ENCODE peak calls at places on chromosomes 7 and 10, in six cellular contexts. A is GM12864, G is AG09319, M is Peyer's patch, Y is heart left ventricle, F is astrocyte of the cerebellum. J is an unnamed sample.

GRCh38 chr7:104625956-104626355 is 297.6 kb downstream of the LHFPL3 start:
- DNase-seq in Y (no peak), M (no peak), A (no peak), G (no peak), F (no peak), J (no peak)

GRCh38 chr10:98272690-98273453 is 4.9 kb upstream of the LOXL4 start:
- DNase-seq in Y (no peak), G (no peak), M (no peak), A (no peak), F (no peak), J (no peak)

GRCh38 chr10:102135956-102136526 is 3.2 kb downstream of the PPRC1 start:
- DNase-seq in G (no peak), Y (no peak), F (no peak), A (no peak), M (no peak), J (no peak)

GRCh38 chr7:71712653-71713180 is 580.8 kb downstream of the GALNT17 start:
- DNase-seq in Y (no peak), A (no peak), M (no peak), G (no peak), F (no peak), J (no peak)

GRCh38 chr7:152710134-152710404 is 34.1 kb upstream of the XRCC2 start:
- DNase-seq in G (no peak), F (no peak), M (no peak), A (no peak), Y (no peak), J (no peak)

GRCh38 chr7:129530881-129531391 is 28.6 kb downstream of the SMKR1 start:
- DNase-seq in A (peak), G (no peak), Y (no peak), M (no peak), F (no peak), J (no peak)

GRCh38 chr10:118522791-118523498 is 72.5 kb downstream of the PRLHR start:
- DNase-seq in A (no peak), G (no peak), F (peak), Y (no peak), M (no peak), J (no peak)

GRCh38 chr10:124691448-124692435 is 52.4 kb downstream of the FAM53B start:
- DNase-seq in G (no peak), M (no peak), F (no peak), A (no peak), Y (no peak), J (no peak)

GRCh38 chr7:3277604-3278572 is 23.2 kb upstream of the SDK1 start:
- DNase-seq in M (no peak), Y (no peak), G (no peak), F (no peak), A (no peak), J (no peak)

GRCh38 chr10:119090968-119091367 is 10.4 kb upstream of the EIF3A start:
- DNase-seq in Y (no peak), F (peak), M (no peak), A (no peak), G (peak), J (no peak)

GRCh38 chr10:132532784-132533560 is 4.6 kb upstream of the INPP5A start:
- DNase-seq in Y (no peak), G (no peak), F (peak), M (peak), A (no peak), J (no peak)

GRCh38 chr7:131578602-131579001 is 22.2 kb upstream of the PODXL start:
- DNase-seq in Y (no peak), M (no peak), G (no peak), A (no peak), F (no peak), J (no peak)

GRCh38 chr7:36984051-36984492 is 259.8 kb upstream of the AOAH start:
- DNase-seq in F (no peak), Y (no peak), M (no peak), A (no peak), G (no peak), J (no peak)

GRCh38 chr10:69769395-69769989 is 32.2 kb upstream of the COL13A1 start:
- DNase-seq in F (peak), G (no peak), M (no peak), A (no peak), Y (peak), J (no peak)

GRCh38 chr10:84224411-84225028 is 824 bp downstream of the LRIT2 start:
- DNase-seq in M (no peak), G (no peak), Y (no peak), A (no peak), F (no peak), J (no peak)

GRCh38 chr7:100588438-100588837 is 2.3 kb downstream of the FBXO24 start:
- DNase-seq in A (no peak), G (no peak), Y (no peak), M (no peak), F (no peak), J (no peak)

GRCh38 chr7:131895541-131896173 is 339.2 kb upstream of the PODXL start:
- DNase-seq in G (peak), Y (no peak), A (no peak), M (no peak), F (peak), J (no peak)

GRCh38 chr7:114508096-114508495 is 93.5 kb downstream of the FOXP2 start:
- DNase-seq in F (peak), G (no peak), Y (no peak), M (no peak), A (no peak), J (no peak)

GRCh38 chr7:45217358-45217757 is 59.8 kb downstream of the RAMP3 start:
- DNase-seq in M (no peak), F (no peak), A (no peak), Y (no peak), G (no peak), J (no peak)

GRCh38 chr10:87692956-87693484 is 33.3 kb downstream of the PAPSS2 start:
- DNase-seq in A (no peak), G (no peak), F (no peak), Y (no peak), M (no peak), J (no peak)

GRCh38 chr10:97547889-97548485 is 24.6 kb upstream of the ANKRD2 start:
- DNase-seq in Y (no peak), F (no peak), A (no peak), M (no peak), G (no peak), J (no peak)

GRCh38 chr10:133537551-133538545 is 10.7 kb downstream of the CYP2E1 start:
- DNase-seq in G (no peak), Y (no peak), M (no peak), A (no peak), F (no peak), J (no peak)

GRCh38 chr7:100016209-100016901 is 959 bp downstream of the ZKSCAN1 start:
- DNase-seq in F (no peak), M (no peak), Y (no peak), G (no peak), A (no peak), J (no peak)

GRCh38 chr7:28988818-28989595 is 30.9 kb upstream of the TRIL start:
- DNase-seq in G (peak), A (no peak), Y (no peak), M (no peak), F (peak), J (no peak)

GRCh38 chr7:128075536-128076095 is 44.4 kb upstream of the LRRC4 start:
- DNase-seq in F (no peak), Y (no peak), M (no peak), A (no peak), G (no peak), J (no peak)

GRCh38 chr10:21524526-21525366 is 736 bp downstream of the SKIDA1 start:
- DNase-seq in G (no peak), M (no peak), Y (no peak), A (no peak), F (no peak), J (no peak)

GRCh38 chr7:2260820-2261219 is 18.8 kb downstream of the NUDT1 start:
- DNase-seq in G (no peak), F (no peak), Y (no peak), A (no peak), M (no peak), J (no peak)

GRCh38 chr7:151632750-151633515 is 113.2 kb upstream of the RHEB start:
- DNase-seq in G (no peak), M (peak), Y (peak), F (no peak), A (peak), J (peak)

GRCh38 chr7:154195266-154195665 is 143.1 kb downstream of the DPP6 start:
- DNase-seq in A (no peak), G (no peak), F (no peak), Y (no peak), M (no peak), J (no peak)

GRCh38 chr7:130910949-130911944 is 177.2 kb upstream of the KLF14 start:
- DNase-seq in M (no peak), G (no peak), A (no peak), F (no peak), Y (no peak), J (no peak)

GRCh38 chr10:17005621-17006566 is 123.7 kb downstream of the CUBN start:
- DNase-seq in F (no peak), M (no peak), G (no peak), A (no peak), Y (no peak), J (no peak)
- TF ChIP-seq CTCF in F (no peak), M (no peak), G (no peak), A (no peak), Y (no peak), J (no peak)

GRCh38 chr7:78099715-78100477 is 301.3 kb downstream of the PHTF2 start:
- DNase-seq in A (no peak), F (peak), M (no peak), Y (no peak), G (no peak), J (no peak)
- TF ChIP-seq CTCF in A (no peak), F (no peak), M (no peak), Y (no peak), G (no peak), J (no peak)

DNA sequence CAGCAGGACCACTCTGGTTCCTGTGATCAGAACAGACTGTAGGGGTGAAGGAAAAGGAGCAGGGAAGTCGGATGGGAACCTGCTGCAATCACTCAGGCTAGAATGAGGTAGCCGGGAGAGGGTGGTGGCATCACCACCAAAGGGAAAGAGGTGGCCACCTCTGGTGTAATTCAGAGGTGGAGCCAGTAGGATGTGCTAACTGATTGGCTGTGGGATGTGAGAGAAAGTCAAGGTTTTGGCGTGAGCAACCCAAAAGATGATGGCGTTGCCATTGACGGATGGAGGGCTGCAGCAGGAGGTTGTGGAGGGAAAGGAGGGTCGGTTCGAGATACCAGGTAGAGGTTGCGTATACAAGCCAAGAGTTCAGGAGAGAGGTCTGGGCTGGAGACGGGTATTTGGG is 7.4 kb upstream of the VSIR start:
- DNase-seq in F (no peak), A (no peak), M (no peak), Y (no peak), G (no peak), J (no peak)
- TF ChIP-seq CTCF in F (no peak), A (peak), M (no peak), Y (no peak), G (no peak), J (no peak)

GRCh38 chr7:112740667-112741066 is 49.5 kb downstream of the TMEM168 start:
- DNase-seq in A (no peak), Y (no peak), G (no peak), M (no peak), F (no peak), J (no peak)
- TF ChIP-seq CTCF in A (no peak), Y (no peak), G (no peak), M (no peak), F (no peak), J (no peak)

J was measured in type B pancreatic cell.